ENCODE peak calls at places on chromosomes 3 and 15, in six cellular contexts. E is lower lobe of right lung, Z is AG04450, M is cardiac muscle cell, K is HepG2, G is mesendoderm. I is an unnamed sample.
A peak's percentile ranks its signal among the peaks of the same experiment; 100 is the strongest.

GRCh38 chr3:126102530-126102951 is 18.6 kb upstream of the SLC41A3 start:
- DNase-seq in G (no peak), M (no peak), K (no peak), Z (no peak), E (no peak), I (no peak)

GRCh38 chr3:53671192-53672021 is 174.8 kb downstream of the CHDH start:
- DNase-seq in K (no peak), G (no peak), M (no peak), Z (no peak), E (no peak), I (no peak)

GRCh38 chr3:99659032-99659431 is 20.6 kb downstream of the COL8A1 start:
- DNase-seq in E (no peak), K (no peak), M (no peak), G (no peak), Z (peak; percentile 99), I (peak; percentile 31)

GRCh38 chr15:37038716-37039106 is 61.6 kb downstream of the MEIS2 start:
- DNase-seq in Z (no peak), K (no peak), G (no peak), E (no peak), M (no peak), I (no peak)

GRCh38 chr3:184733971-184734608 is 22.2 kb upstream of the MAGEF1 start:
- DNase-seq in Z (no peak), G (peak; percentile 78), M (no peak), E (no peak), K (no peak), I (no peak)

GRCh38 chr3:69288161-69288895 is 97.6 kb downstream of the FRMD4B start:
- DNase-seq in Z (no peak), K (no peak), E (no peak), G (peak; percentile 92), M (peak; percentile 74), I (no peak)

GRCh38 chr3:196971094-196971698 is 2.6 kb upstream of the PIGZ start:
- DNase-seq in Z (no peak), M (no peak), G (no peak), K (no peak), E (no peak), I (no peak)

GRCh38 chr3:118991775-118992174 is 42.9 kb downstream of the IGSF11 start:
- DNase-seq in Z (no peak), K (no peak), E (no peak), G (no peak), M (no peak), I (no peak)

GRCh38 chr3:95721938-95722337 is 1092.5 kb upstream of the EPHA6 start:
- DNase-seq in E (no peak), G (peak; percentile 5), Z (no peak), M (no peak), K (no peak), I (no peak)

GRCh38 chr3:64445318-64446300 is 220.3 kb upstream of the PRICKLE2 start:
- DNase-seq in M (peak; percentile 65), E (peak; percentile 75), K (no peak), Z (no peak), G (peak; percentile 76), I (peak; percentile 35)

GRCh38 chr15:64682255-64682654 is 93.1 kb downstream of the RBPMS2 start:
- DNase-seq in K (no peak), M (no peak), G (no peak), Z (no peak), E (no peak), I (no peak)

GRCh38 chr15:76996076-76996525 is 1.2 kb downstream of the PSTPIP1 start:
- DNase-seq in K (no peak), E (no peak), G (no peak), M (no peak), Z (no peak), I (no peak)

GRCh38 chr3:197371521-197372075 is 73.2 kb upstream of the DLG1 start:
- DNase-seq in K (no peak), G (no peak), Z (no peak), M (peak; percentile 23), E (no peak), I (no peak)

GRCh38 chr3:47250309-47251060 is 32.1 kb downstream of the KIF9 start:
- DNase-seq in M (peak; percentile 71), K (peak; percentile 60), E (peak; percentile 63), Z (no peak), G (peak; percentile 75), I (peak; percentile 41)

GRCh38 chr3:157290761-157291160 is 130.8 kb upstream of the CCNL1 start:
- DNase-seq in Z (peak; percentile 21), M (no peak), E (no peak), K (no peak), G (no peak), I (no peak)

GRCh38 chr15:47737424-47737823 is 20.1 kb downstream of the SEMA6D start:
- DNase-seq in Z (no peak), K (no peak), G (no peak), E (no peak), M (no peak), I (no peak)

GRCh38 chr3:50525191-50525590 is 21.8 kb upstream of the CACNA2D2 start:
- DNase-seq in K (no peak), M (no peak), G (no peak), E (no peak), Z (no peak), I (no peak)

GRCh38 chr15:98503970-98504369 is 144.4 kb upstream of the IGF1R start:
- DNase-seq in E (no peak), M (no peak), K (no peak), Z (no peak), G (no peak), I (no peak)

GRCh38 chr3:25474000-25474399 is 45.9 kb downstream of the RARB start:
- DNase-seq in E (no peak), G (no peak), Z (no peak), M (no peak), K (no peak), I (no peak)

DNA sequence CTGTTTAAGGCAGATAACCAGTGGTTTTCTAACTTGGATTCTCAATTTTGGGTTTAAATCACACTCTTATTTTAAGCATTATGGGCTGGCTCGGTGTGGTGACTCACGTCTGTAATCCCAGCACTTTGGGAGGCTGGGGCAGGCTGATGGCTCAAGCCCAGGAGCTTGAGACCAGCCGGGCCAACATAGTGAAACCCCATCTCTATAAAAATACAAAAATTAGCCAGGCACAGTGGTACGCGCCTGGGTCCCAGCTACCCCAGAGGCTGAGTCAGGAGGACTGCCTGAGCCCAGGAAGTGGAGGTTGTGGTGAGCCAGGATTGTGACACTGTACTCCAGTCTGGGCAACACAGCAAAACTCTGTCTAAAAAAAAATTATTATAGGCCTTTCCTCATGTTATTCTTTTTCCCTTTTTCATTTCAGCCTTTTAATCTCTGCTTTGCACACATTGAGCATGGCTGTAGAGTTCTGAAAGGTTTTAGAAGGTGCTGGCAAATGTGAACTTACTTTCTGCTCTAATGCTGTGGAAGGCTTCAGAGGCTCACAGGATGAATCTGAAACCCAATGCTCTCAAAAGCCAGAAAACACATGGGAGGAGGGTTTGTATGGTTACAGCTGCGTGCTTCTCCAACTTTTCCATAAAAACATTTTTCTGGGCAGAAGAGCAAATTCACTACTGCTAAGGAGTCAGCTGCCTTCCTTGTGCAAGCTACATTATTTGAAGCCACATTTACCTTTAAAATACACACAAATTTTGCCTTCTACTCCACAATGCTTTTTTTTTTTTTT is 32.5 kb downstream of the CHAC1 start:
- DNase-seq in K (no peak), G (no peak), M (no peak), E (no peak), Z (no peak), I (no peak)
- H3K27ac ChIP-seq in K (no peak overlapping the region), G (no peak overlapping the region), M (no peak overlapping the region), E (no peak overlapping the region), Z (peak overlapping the region; percentile 84), I (no peak overlapping the region)

GRCh38 chr3:57038466-57039164 is 21.8 kb upstream of the SPATA12 start:
- DNase-seq in M (no peak), E (no peak), Z (no peak), G (no peak), K (no peak), I (no peak)

GRCh38 chr3:57041674-57042073 is 18.8 kb upstream of the SPATA12 start:
- DNase-seq in G (no peak), M (no peak), E (no peak), Z (no peak), K (no peak), I (no peak)

GRCh38 chr3:57031622-57032541 is 28.6 kb upstream of the SPATA12 start:
- DNase-seq in E (no peak), Z (no peak), G (no peak), K (no peak), M (no peak), I (no peak)

GRCh38 chr3:57036952-57037351 is 23.5 kb upstream of the SPATA12 start:
- DNase-seq in E (no peak), K (no peak), M (peak; percentile 80), Z (no peak), G (no peak), I (no peak)
- H3K27ac ChIP-seq in E (no peak overlapping the region), K (no peak overlapping the region), M (peak overlapping the region; percentile 88), Z (no peak overlapping the region), G (no peak overlapping the region), I (no peak overlapping the region)

DNA sequence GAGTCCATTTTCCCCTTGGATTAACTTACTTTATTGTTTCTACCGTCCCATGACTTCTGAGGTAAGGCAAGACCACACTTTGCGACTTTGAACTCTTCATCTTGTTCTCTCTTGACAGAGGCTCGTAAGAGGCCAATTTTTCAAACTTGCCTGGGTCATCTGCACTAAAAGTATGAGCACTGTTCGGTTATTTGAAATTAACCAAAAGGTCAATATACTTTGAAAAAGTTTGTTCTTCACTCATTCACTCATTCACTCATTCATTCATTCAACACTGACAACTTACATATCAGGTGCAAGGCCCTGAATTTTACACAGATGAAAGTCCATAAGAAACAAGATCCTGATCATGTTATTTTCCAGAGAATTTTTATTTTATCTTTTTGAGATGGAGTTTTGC is 57.9 kb downstream of the ATP1B3 start:
- DNase-seq in Z (no peak), G (no peak), E (no peak), M (no peak), K (no peak), I (no peak)
- H3K27ac ChIP-seq in Z (no peak overlapping the region), G (no peak overlapping the region), E (no peak overlapping the region), M (no peak overlapping the region), K (no peak overlapping the region), I (no peak overlapping the region)

DNA sequence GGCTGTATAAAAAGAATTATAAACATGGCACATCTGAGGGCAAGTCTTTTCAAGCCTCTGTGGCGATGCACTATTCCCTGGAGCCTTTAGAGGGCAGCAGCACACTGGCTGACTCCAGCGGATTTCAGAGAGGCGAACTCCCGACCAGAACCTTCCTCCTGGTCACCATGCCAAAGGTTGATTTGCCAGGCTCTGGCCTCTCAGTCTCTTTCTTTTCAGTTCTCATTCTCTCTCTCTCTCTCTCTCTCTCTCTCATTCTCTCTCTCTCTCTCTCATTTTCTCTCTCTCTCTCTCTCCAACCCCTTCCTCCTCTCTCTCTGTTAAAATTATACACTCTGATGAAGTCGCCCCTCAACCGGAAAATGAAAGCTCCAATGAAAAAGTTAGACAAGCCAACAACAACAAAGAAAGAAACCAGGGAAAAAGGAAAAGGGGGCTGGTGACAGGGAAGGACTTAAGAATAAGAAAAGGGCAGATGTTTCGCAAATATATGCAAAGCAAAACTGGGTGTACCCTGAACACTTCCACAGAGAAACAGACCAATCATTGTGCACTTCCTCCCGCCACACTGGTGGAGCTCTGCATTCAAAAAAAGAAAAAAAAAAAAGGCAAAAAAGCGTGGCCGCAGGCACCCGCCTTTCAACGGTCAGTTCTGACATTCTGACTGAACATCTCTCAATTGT is 90.2 kb downstream of the TIGIT start:
- DNase-seq in E (peak; percentile 75), M (peak; percentile 84), Z (peak; percentile 69), K (peak; percentile 60), G (peak; percentile 80), I (peak; percentile 72)
- H3K27ac ChIP-seq in E (peak overlapping the region; percentile 71), M (no peak overlapping the region), Z (peak overlapping the region; percentile 53), K (peak overlapping the region; percentile 23), G (no peak overlapping the region), I (no peak overlapping the region)